ENCODE peak calls at places on chromosomes 11 and 22, in eight cellular contexts. One of them, this sample, is unnamed.

GRCh38 chr22:39825661-39826102 is 67.9 kb downstream of the ENTHD1 start:
- DNase-seq in DMS 273 treated with DMSO at 0.1 percent for 48 hours: no peak
- DNase-seq in AG08395: no peak
- DNase-seq in CD4-positive, alpha-beta T cell: no peak
- DNase-seq in stimulated activated CD8-positive, alpha-beta memory T cell treated with anti-CD3 and anti-CD28 coated beads, Interleukin-15, amount 100 ng/mL, for 4 hours: no peak
- DNase-seq in Daoy: no peak
- DNase-seq in HuH-7.5: no peak
- DNase-seq in AG10803: no peak
- DNase-seq in this sample: peak

GRCh38 chr11:29009426-29009825 is 901.2 kb downstream of the METTL15 start:
- DNase-seq in DMS 273 treated with DMSO at 0.1 percent for 48 hours: no peak
- DNase-seq in AG10803: peak
- DNase-seq in AG08395: no peak
- DNase-seq in CD4-positive, alpha-beta T cell: no peak
- DNase-seq in Daoy: no peak
- DNase-seq in HuH-7.5: no peak
- DNase-seq in stimulated activated CD8-positive, alpha-beta memory T cell treated with anti-CD3 and anti-CD28 coated beads, Interleukin-15, amount 100 ng/mL, for 4 hours: no peak
- DNase-seq in this sample: no peak

GRCh38 chr22:27472975-27473374 is 328.6 kb downstream of the MN1 start:
- DNase-seq in HuH-7.5: no peak
- DNase-seq in stimulated activated CD8-positive, alpha-beta memory T cell treated with anti-CD3 and anti-CD28 coated beads, Interleukin-15, amount 100 ng/mL, for 4 hours: no peak
- DNase-seq in CD4-positive, alpha-beta T cell: no peak
- DNase-seq in Daoy: no peak
- DNase-seq in AG08395: no peak
- DNase-seq in DMS 273 treated with DMSO at 0.1 percent for 48 hours: no peak
- DNase-seq in AG10803: no peak
- DNase-seq in this sample: no peak

GRCh38 chr11:13316528-13316961 is 39.0 kb downstream of the BMAL1 start:
- DNase-seq in stimulated activated CD8-positive, alpha-beta memory T cell treated with anti-CD3 and anti-CD28 coated beads, Interleukin-15, amount 100 ng/mL, for 4 hours: no peak
- DNase-seq in AG10803: peak
- DNase-seq in AG08395: peak
- DNase-seq in HuH-7.5: no peak
- DNase-seq in DMS 273 treated with DMSO at 0.1 percent for 48 hours: no peak
- DNase-seq in Daoy: peak
- DNase-seq in CD4-positive, alpha-beta T cell: no peak
- DNase-seq in this sample: no peak

GRCh38 chr22:49992921-49993648 is 19.5 kb downstream of the IL17REL start:
- DNase-seq in CD4-positive, alpha-beta T cell: peak
- DNase-seq in stimulated activated CD8-positive, alpha-beta memory T cell treated with anti-CD3 and anti-CD28 coated beads, Interleukin-15, amount 100 ng/mL, for 4 hours: peak
- DNase-seq in HuH-7.5: peak
- DNase-seq in DMS 273 treated with DMSO at 0.1 percent for 48 hours: no peak
- DNase-seq in AG08395: peak
- DNase-seq in Daoy: peak
- DNase-seq in AG10803: peak
- DNase-seq in this sample: no peak

GRCh38 chr11:72227316-72228228 is 3.0 kb downstream of the INPPL1 start:
- DNase-seq in stimulated activated CD8-positive, alpha-beta memory T cell treated with anti-CD3 and anti-CD28 coated beads, Interleukin-15, amount 100 ng/mL, for 4 hours: no peak
- DNase-seq in CD4-positive, alpha-beta T cell: no peak
- DNase-seq in DMS 273 treated with DMSO at 0.1 percent for 48 hours: no peak
- DNase-seq in HuH-7.5: no peak
- DNase-seq in AG08395: no peak
- DNase-seq in Daoy: no peak
- DNase-seq in AG10803: peak
- DNase-seq in this sample: no peak

GRCh38 chr22:46078241-46079092 is 71.9 kb upstream of the PPARA start:
- DNase-seq in AG10803: peak
- DNase-seq in DMS 273 treated with DMSO at 0.1 percent for 48 hours: peak
- DNase-seq in Daoy: peak
- DNase-seq in CD4-positive, alpha-beta T cell: no peak
- DNase-seq in stimulated activated CD8-positive, alpha-beta memory T cell treated with anti-CD3 and anti-CD28 coated beads, Interleukin-15, amount 100 ng/mL, for 4 hours: no peak
- DNase-seq in HuH-7.5: no peak
- DNase-seq in AG08395: peak
- DNase-seq in this sample: no peak

GRCh38 chr11:120384476-120384875 is 48.3 kb downstream of the ARHGEF12 start:
- DNase-seq in AG08395: no peak
- DNase-seq in HuH-7.5: no peak
- DNase-seq in AG10803: no peak
- DNase-seq in Daoy: no peak
- DNase-seq in stimulated activated CD8-positive, alpha-beta memory T cell treated with anti-CD3 and anti-CD28 coated beads, Interleukin-15, amount 100 ng/mL, for 4 hours: no peak
- DNase-seq in DMS 273 treated with DMSO at 0.1 percent for 48 hours: no peak
- DNase-seq in CD4-positive, alpha-beta T cell: no peak
- DNase-seq in this sample: no peak

GRCh38 chr11:81569999-81570398 is 1163.7 kb downstream of the FAM181B start:
- DNase-seq in DMS 273 treated with DMSO at 0.1 percent for 48 hours: no peak
- DNase-seq in AG10803: no peak
- DNase-seq in stimulated activated CD8-positive, alpha-beta memory T cell treated with anti-CD3 and anti-CD28 coated beads, Interleukin-15, amount 100 ng/mL, for 4 hours: no peak
- DNase-seq in CD4-positive, alpha-beta T cell: no peak
- DNase-seq in Daoy: no peak
- DNase-seq in AG08395: no peak
- DNase-seq in HuH-7.5: no peak
- DNase-seq in this sample: no peak

GRCh38 chr11:19903620-19904069 is 191.0 kb downstream of the NAV2 start:
- DNase-seq in DMS 273 treated with DMSO at 0.1 percent for 48 hours: peak
- DNase-seq in AG08395: peak
- DNase-seq in AG10803: peak
- DNase-seq in CD4-positive, alpha-beta T cell: no peak
- DNase-seq in stimulated activated CD8-positive, alpha-beta memory T cell treated with anti-CD3 and anti-CD28 coated beads, Interleukin-15, amount 100 ng/mL, for 4 hours: no peak
- DNase-seq in HuH-7.5: no peak
- DNase-seq in Daoy: peak
- DNase-seq in this sample: peak

GRCh38 chr11:32176223-32176811 is 85.4 kb downstream of the RCN1 start:
- DNase-seq in DMS 273 treated with DMSO at 0.1 percent for 48 hours: peak
- DNase-seq in CD4-positive, alpha-beta T cell: peak
- DNase-seq in HuH-7.5: peak
- DNase-seq in AG10803: peak
- DNase-seq in AG08395: peak
- DNase-seq in Daoy: peak
- DNase-seq in stimulated activated CD8-positive, alpha-beta memory T cell treated with anti-CD3 and anti-CD28 coated beads, Interleukin-15, amount 100 ng/mL, for 4 hours: peak
- DNase-seq in this sample: peak

GRCh38 chr22:50227588-50228215 is 17.1 kb downstream of the TUBGCP6 start:
- DNase-seq in AG08395: no peak
- DNase-seq in CD4-positive, alpha-beta T cell: no peak
- DNase-seq in DMS 273 treated with DMSO at 0.1 percent for 48 hours: no peak
- DNase-seq in AG10803: no peak
- DNase-seq in HuH-7.5: no peak
- DNase-seq in stimulated activated CD8-positive, alpha-beta memory T cell treated with anti-CD3 and anti-CD28 coated beads, Interleukin-15, amount 100 ng/mL, for 4 hours: no peak
- DNase-seq in Daoy: no peak
- DNase-seq in this sample: no peak

GRCh38 chr11:36253238-36253637 is 36.0 kb downstream of the COMMD9 start:
- DNase-seq in stimulated activated CD8-positive, alpha-beta memory T cell treated with anti-CD3 and anti-CD28 coated beads, Interleukin-15, amount 100 ng/mL, for 4 hours: no peak
- DNase-seq in AG08395: no peak
- DNase-seq in CD4-positive, alpha-beta T cell: no peak
- DNase-seq in DMS 273 treated with DMSO at 0.1 percent for 48 hours: peak
- DNase-seq in AG10803: peak
- DNase-seq in Daoy: no peak
- DNase-seq in HuH-7.5: no peak
- DNase-seq in this sample: no peak

GRCh38 chr11:128694618-128695481 is 978 bp downstream of the FLI1 start:
- DNase-seq in DMS 273 treated with DMSO at 0.1 percent for 48 hours: no peak
- DNase-seq in AG08395: no peak
- DNase-seq in AG10803: no peak
- DNase-seq in CD4-positive, alpha-beta T cell: no peak
- DNase-seq in HuH-7.5: no peak
- DNase-seq in stimulated activated CD8-positive, alpha-beta memory T cell treated with anti-CD3 and anti-CD28 coated beads, Interleukin-15, amount 100 ng/mL, for 4 hours: no peak
- DNase-seq in Daoy: peak
- DNase-seq in this sample: no peak

GRCh38 chr11:130737041-130737830 is 179.0 kb downstream of the SNX19 start:
- DNase-seq in AG08395: no peak
- DNase-seq in DMS 273 treated with DMSO at 0.1 percent for 48 hours: no peak
- DNase-seq in Daoy: peak
- DNase-seq in HuH-7.5: no peak
- DNase-seq in AG10803: no peak
- DNase-seq in CD4-positive, alpha-beta T cell: no peak
- DNase-seq in stimulated activated CD8-positive, alpha-beta memory T cell treated with anti-CD3 and anti-CD28 coated beads, Interleukin-15, amount 100 ng/mL, for 4 hours: no peak
- DNase-seq in this sample: no peak

GRCh38 chr11:8375460-8375859 is 111.8 kb upstream of the LMO1 start:
- DNase-seq in stimulated activated CD8-positive, alpha-beta memory T cell treated with anti-CD3 and anti-CD28 coated beads, Interleukin-15, amount 100 ng/mL, for 4 hours: no peak
- DNase-seq in DMS 273 treated with DMSO at 0.1 percent for 48 hours: no peak
- DNase-seq in AG08395: no peak
- DNase-seq in HuH-7.5: no peak
- DNase-seq in AG10803: no peak
- DNase-seq in CD4-positive, alpha-beta T cell: no peak
- DNase-seq in Daoy: no peak
- DNase-seq in this sample: no peak